ENCODE peak calls at places on chromosomes 2 and 18, in nine cellular contexts. W is SJSA1; L is right lobe of liver; S is ovary; B is CD4-positive, alpha-beta memory T cell; O is A549; F is CD4-positive, CD25-positive, alpha-beta regulatory T cell; I is effector memory CD4-positive, alpha-beta T cell; G is heart left ventricle. E is an unnamed sample.

GRCh38 chr18:5738561-5738960 is 156.8 kb downstream of the TMEM200C start:
- DNase-seq in W (no peak), I (no peak), S (no peak), O (no peak), L (no peak), G (no peak), F (no peak), B (no peak), E (no peak)

GRCh38 chr2:79935771-79936657 is 368.5 kb downstream of the LRRTM1 start:
- DNase-seq in O (peak; percentile 78), F (no peak), G (peak; percentile 7), I (no peak), L (no peak), W (peak; percentile 76), S (no peak), B (no peak), E (no peak)

GRCh38 chr2:157787364-157787938 is 88.7 kb downstream of the ACVR1 start:
- DNase-seq in I (no peak), W (no peak), G (no peak), O (no peak), S (no peak), F (no peak), B (no peak), L (no peak), E (no peak)

GRCh38 chr18:75157851-75158250 is 51.1 kb downstream of the PTGR3 start:
- DNase-seq in B (no peak), G (no peak), O (no peak), F (no peak), W (no peak), S (no peak), I (no peak), L (no peak), E (no peak)

GRCh38 chr2:10000541-10000940 is 42.8 kb upstream of the KLF11 start:
- DNase-seq in O (no peak), F (no peak), L (no peak), I (no peak), W (no peak), S (no peak), B (no peak), G (no peak), E (no peak)

GRCh38 chr18:59022167-59022945 is 117.3 kb upstream of the SEC11C start:
- DNase-seq in O (no peak), W (no peak), I (no peak), L (peak; percentile 62), S (peak; percentile 66), F (no peak), B (no peak), G (no peak), E (no peak)

GRCh38 chr2:144643537-144644336 is 123.8 kb upstream of the ZEB2 start:
- DNase-seq in O (no peak), W (no peak), G (no peak), B (no peak), L (no peak), F (no peak), S (no peak), I (no peak), E (no peak)

GRCh38 chr2:224163573-224164307 is 124.7 kb upstream of the SERPINE2 start:
- DNase-seq in L (no peak), F (no peak), B (no peak), G (peak; percentile 23), I (no peak), O (peak; percentile 29), W (peak; percentile 42), S (no peak), E (peak; percentile 56)

GRCh38 chr2:98457045-98457696 is 12.5 kb downstream of the INPP4A start:
- DNase-seq in F (no peak), S (no peak), W (peak; percentile 84), B (no peak), O (peak; percentile 88), I (no peak), L (no peak), G (no peak), E (no peak)

GRCh38 chr2:13481201-13481600 is 764.5 kb downstream of the TRIB2 start:
- DNase-seq in I (no peak), S (no peak), L (no peak), W (no peak), O (peak; percentile 7), B (no peak), G (no peak), F (no peak), E (no peak)

GRCh38 chr2:25155401-25155800 is 13.0 kb downstream of the POMC start:
- DNase-seq in F (no peak), L (peak; percentile 22), B (no peak), G (no peak), I (no peak), S (no peak), O (no peak), W (no peak), E (no peak)

GRCh38 chr2:38716185-38716584 is 35.0 kb downstream of the SRSF7 start:
- DNase-seq in S (no peak), L (no peak), I (no peak), O (peak; percentile 90), G (no peak), W (no peak), B (no peak), F (no peak), E (no peak)

GRCh38 chr2:211434773-211435172 is 878.4 kb downstream of the CPS1 start:
- DNase-seq in O (no peak), S (no peak), B (no peak), I (no peak), L (no peak), W (no peak), F (no peak), G (no peak), E (no peak)

GRCh38 chr18:71001597-71001996 is 712.8 kb downstream of the SOCS6 start:
- DNase-seq in L (no peak), O (no peak), S (no peak), B (no peak), W (no peak), I (no peak), F (no peak), G (no peak), E (no peak)

DNA sequence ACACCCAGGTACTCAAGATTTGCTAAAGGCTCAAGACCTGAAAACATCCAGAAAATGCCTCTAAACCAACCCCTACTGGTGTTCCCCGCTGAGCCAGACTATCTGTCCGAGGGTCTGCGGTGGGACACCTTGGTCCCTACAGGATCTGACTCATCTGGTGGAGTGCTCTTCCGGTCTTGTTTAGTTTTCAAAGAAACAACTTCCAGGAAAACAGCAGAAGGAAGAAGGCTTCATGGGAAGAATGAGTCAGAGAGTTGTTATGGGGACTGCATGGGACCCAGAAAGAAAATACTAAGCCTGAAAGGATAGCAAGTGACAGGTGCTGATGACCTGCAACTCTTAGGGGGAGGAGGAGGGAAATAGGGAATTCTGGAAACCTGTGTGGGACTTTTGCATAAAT is 41.3 kb downstream of the ZFP36L2 start:
- DNase-seq in L (no peak), W (no peak), B (no peak), O (no peak), I (no peak), G (no peak), S (no peak), F (no peak), E (no peak)
- H3K4me1 ChIP-seq in L (no peaks in the 10 kb centered on the region), W (peaks cover 5% of the 10 kb centered on the region), B (peaks cover 58% of the 10 kb centered on the region), O (peaks cover 26% of the 10 kb centered on the region), I (peaks cover 16% of the 10 kb centered on the region), G (peaks cover 6% of the 10 kb centered on the region), S (no peaks in the 10 kb centered on the region), F (peaks cover 11% of the 10 kb centered on the region), E (peaks cover 18% of the 10 kb centered on the region)

DNA sequence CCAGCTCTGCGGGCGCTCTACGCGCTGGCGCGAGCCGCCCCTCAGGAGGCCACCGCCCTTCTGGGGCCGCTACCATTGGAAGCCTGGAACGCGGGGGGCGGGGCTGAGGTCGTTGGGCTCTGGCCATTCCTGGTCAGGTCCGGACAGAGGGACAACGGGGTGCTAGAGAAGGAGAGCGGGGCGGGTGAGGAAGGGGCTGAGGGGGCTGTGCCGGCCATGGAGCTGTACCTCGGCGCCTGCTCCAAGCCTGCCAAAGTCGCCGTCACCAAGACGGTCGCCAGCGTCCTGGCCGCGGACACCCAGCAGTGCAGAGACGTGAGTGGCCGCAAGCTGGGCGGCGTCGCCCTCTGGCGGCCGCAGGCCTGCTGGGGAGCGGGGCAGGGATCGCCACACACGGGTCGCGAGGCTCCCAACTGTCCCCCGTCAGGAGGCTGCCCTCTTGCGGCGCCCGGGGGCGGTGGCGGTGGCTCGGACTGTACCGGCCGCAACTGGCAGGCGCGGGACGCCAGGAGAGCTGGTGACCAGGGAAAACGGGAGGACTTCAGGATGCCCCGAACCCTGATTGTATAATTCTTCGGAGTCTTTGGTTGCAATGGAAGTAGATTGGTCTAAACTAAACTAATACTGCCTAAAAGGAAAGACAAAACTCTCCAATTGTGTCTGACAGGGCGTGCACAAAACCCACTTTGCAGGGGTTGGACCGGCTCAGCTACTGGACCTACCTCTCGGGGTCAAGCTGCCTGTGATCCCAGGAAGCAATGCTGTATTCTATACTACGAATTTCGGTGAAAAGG is at the start of gene FSIP2:
- DNase-seq in L (peak; percentile 87), G (peak; percentile 18), O (no peak), I (no peak), S (peak; percentile 19), W (no peak), B (no peak), F (no peak), E (no peak)
- H3K4me3 ChIP-seq in L (no peak within 1 kb of the TSS), G (peak within 1 kb of the TSS; percentile 45), O (no peak within 1 kb of the TSS), I (no peak within 1 kb of the TSS), S (no peak within 1 kb of the TSS), W (no peak within 1 kb of the TSS), B (no peak within 1 kb of the TSS), F (no peak within 1 kb of the TSS), E (no peak within 1 kb of the TSS)

DNA sequence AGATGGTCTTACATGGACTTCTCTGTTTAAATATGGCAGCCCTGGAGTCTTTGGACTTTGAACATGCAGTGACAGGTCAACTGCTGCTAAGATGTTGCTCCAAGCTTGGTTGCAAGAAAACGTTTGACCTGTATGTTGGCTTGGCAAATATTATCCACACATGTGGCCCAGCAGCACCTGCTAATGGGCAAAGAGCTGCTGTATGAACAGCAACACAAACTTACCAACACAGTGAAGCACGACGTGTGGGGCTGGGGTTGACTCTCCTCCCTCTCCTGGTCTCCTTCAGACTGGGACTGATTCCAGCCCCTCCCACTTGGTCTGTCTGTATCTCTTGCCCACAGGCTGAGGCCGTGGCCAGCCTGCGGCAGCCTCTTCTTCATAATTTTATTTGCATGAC is 3.8 kb downstream of the KCNE4 start:
- DNase-seq in O (no peak), F (no peak), L (no peak), W (no peak), S (peak; percentile 57), I (no peak), G (no peak), B (no peak), E (no peak)
- H3K27ac ChIP-seq in O (peak overlapping the region; percentile 38), F (no peak overlapping the region), L (peak overlapping the region; percentile 24), W (no peak overlapping the region), S (peak overlapping the region; percentile 81), I (no peak overlapping the region), G (peak overlapping the region; percentile 83), B (no peak overlapping the region), E (peak overlapping the region; percentile 76)

GRCh38 chr2:70475266-70475665 is 78.4 kb downstream of the TGFA start:
- DNase-seq in G (no peak), S (no peak), I (no peak), F (no peak), O (no peak), L (no peak), B (peak; percentile 24), W (no peak), E (no peak)
- H3K4me1 ChIP-seq in G (no peaks in the 10 kb centered on the region), S (no peaks in the 10 kb centered on the region), I (peaks cover 25% of the 10 kb centered on the region), F (peaks cover 6% of the 10 kb centered on the region), O (no peaks in the 10 kb centered on the region), L (no peaks in the 10 kb centered on the region), B (peaks cover 29% of the 10 kb centered on the region), W (no peaks in the 10 kb centered on the region), E (no peaks in the 10 kb centered on the region)

GRCh38 chr2:60483400-60483799 is 70.1 kb downstream of the BCL11A start:
- DNase-seq in G (no peak), O (no peak), F (no peak), S (no peak), W (peak; percentile 59), I (no peak), B (no peak), L (no peak), E (no peak)
- H3K4me3 ChIP-seq in G (peak overlapping the region; percentile 18), O (no peak overlapping the region), F (no peak overlapping the region), S (no peak overlapping the region), W (no peak overlapping the region), I (no peak overlapping the region), B (no peak overlapping the region), L (no peak overlapping the region), E (no peak overlapping the region)

E was measured in Peyer's patch.